ENCODE peak calls at places on chromosomes 7 and 10, in four cellular contexts. F, S, R and P are unnamed samples.
A peak's percentile ranks its signal among the peaks of the same experiment; 100 is the strongest.

GRCh38 chr7:20219446-20220292 is 2.5 kb upstream of the MACC1 start:
- DNase-seq in S (no peak), F (peak; percentile 11), R (no peak), P (no peak)

GRCh38 chr10:131758062-131758941 is 142.5 kb upstream of the PPP2R2D start:
- DNase-seq in R (no peak), F (no peak), S (no peak), P (no peak)

GRCh38 chr10:73406863-73407262 is 7.0 kb downstream of the ANXA7 start:
- DNase-seq in R (no peak), F (no peak), S (no peak), P (no peak)

GRCh38 chr10:52335665-52336064 is 21.6 kb downstream of the DKK1 start:
- DNase-seq in R (no peak), F (no peak), S (no peak), P (no peak)

GRCh38 chr7:134460000-134460399 is 1.1 kb upstream of the AKR1B1 start:
- DNase-seq in R (no peak), F (peak; percentile 12), S (no peak), P (no peak)

GRCh38 chr10:29241925-29242324 is 46.9 kb upstream of the LYZL1 start:
- DNase-seq in R (no peak), S (no peak), F (no peak), P (no peak)

GRCh38 chr10:95532536-95532935 is 28.6 kb downstream of the SORBS1 start:
- DNase-seq in F (no peak), S (no peak), R (no peak), P (no peak)

GRCh38 chr10:117545141-117546019 is 2.8 kb downstream of the EMX2 start:
- DNase-seq in R (no peak), F (no peak), S (no peak), P (no peak)

GRCh38 chr10:5292196-5292735 is 72.5 kb upstream of the UCN3 start:
- DNase-seq in R (no peak), F (no peak), S (no peak), P (no peak)

DNA sequence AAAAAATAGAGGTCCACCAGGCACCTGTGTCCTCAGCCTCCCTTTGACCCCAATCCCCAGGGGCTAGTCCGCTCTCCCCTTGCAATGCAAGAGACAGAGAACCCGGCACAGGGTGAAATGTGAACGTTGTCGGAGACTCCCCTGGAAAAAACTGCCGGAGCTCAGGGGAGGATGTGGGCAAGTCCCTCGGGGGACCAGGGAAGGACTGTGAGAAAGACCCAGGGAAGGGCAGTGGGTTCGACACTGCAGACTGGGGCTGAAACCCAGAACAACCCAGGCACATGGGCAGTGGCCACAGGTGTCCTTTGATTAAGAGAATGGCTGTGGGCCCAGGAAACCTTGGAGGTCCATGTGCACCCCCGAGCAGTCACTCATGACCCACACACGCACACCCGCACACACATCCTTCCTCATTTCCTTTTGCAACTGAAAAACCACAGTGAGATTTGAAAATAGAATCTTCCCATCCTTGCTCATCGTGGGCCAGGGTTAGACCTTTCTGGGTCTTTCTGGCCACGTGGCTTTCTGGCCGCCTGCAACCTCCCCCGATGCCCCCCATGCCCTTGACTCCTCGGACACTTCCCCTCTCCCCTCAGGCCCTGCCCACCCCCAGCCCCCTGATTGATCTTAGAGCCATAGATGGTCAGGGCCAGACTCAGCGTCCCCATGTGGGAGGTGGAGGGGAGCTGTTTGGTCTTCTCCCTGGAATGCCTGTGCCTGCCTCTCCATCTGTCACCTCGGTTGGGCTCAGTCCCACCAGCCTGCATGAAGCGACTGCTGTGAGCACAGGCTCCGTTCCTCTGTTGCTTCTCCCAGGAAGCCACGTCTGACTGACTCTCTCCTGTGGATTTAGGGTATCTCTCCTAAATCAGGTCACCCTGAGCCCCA is 7.9 kb downstream of the LAT2 start:
- DNase-seq in F (no peak), S (no peak), R (no peak), P (no peak)
- H3K4me1 ChIP-seq in F (peaks cover 8% of the 10 kb centered on the region), S (peaks cover 12% of the 10 kb centered on the region), R (peaks cover 13% of the 10 kb centered on the region), P (no peaks in the 10 kb centered on the region)

DNA sequence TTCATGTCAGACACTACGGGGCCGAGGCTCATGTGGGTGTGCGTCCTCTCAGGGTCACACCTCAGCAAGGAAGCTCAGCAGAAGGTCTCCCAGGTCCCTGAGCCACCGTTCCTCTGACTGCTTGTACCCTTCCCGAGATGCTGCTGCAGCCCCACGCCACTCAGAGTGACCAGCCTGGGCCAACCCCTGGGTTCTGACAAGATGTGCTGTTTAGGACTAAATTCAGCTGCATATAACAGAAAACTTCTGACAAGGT is 512.5 kb downstream of the DNAJB6 start:
- DNase-seq in F (no peak), S (no peak), R (no peak), P (no peak)
- H3K4me3 ChIP-seq in F (no peak overlapping the region), S (no peak overlapping the region), R (no peak overlapping the region), P (no peak overlapping the region)

GRCh38 chr7:1935176-1936005 is 265.3 kb downstream of the ELFN1 start:
- DNase-seq in F (no peak), S (no peak), R (no peak), P (no peak)

GRCh38 chr7:1934756-1935155 is 264.7 kb downstream of the ELFN1 start:
- DNase-seq in F (no peak), S (no peak), R (no peak), P (no peak)

GRCh38 chr7:1936006-1936310 is 265.9 kb downstream of the ELFN1 start:
- DNase-seq in R (no peak), F (no peak), S (no peak), P (no peak)

GRCh38 chr7:1933066-1933835 is 263.2 kb downstream of the ELFN1 start:
- DNase-seq in R (no peak), F (no peak), S (no peak), P (no peak)

DNA sequence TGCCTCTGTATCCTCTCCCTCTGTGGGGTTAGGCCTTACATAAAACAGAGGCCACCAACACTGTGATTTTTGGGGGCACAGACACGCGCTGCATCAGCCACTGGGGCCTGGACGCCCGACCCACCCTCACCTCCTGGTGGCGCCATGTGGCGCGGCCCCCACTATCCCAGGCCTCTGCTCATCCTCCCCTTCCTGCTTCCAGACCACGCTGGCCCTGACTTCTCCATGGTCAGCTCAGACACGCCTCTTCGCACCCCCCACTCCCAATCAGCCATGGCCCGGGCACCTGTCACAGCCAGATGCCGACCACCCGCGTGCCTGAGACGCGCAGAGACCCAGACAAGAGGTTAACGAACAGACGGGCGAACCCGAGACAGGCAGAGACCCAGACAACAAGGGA is 263.9 kb downstream of the ELFN1 start:
- DNase-seq in R (no peak), S (no peak), F (no peak), P (no peak)
- H3K4me1 ChIP-seq in R (peaks cover 12% of the 10 kb centered on the region), S (peaks cover 22% of the 10 kb centered on the region), F (no peaks in the 10 kb centered on the region), P (no peaks in the 10 kb centered on the region)

DNA sequence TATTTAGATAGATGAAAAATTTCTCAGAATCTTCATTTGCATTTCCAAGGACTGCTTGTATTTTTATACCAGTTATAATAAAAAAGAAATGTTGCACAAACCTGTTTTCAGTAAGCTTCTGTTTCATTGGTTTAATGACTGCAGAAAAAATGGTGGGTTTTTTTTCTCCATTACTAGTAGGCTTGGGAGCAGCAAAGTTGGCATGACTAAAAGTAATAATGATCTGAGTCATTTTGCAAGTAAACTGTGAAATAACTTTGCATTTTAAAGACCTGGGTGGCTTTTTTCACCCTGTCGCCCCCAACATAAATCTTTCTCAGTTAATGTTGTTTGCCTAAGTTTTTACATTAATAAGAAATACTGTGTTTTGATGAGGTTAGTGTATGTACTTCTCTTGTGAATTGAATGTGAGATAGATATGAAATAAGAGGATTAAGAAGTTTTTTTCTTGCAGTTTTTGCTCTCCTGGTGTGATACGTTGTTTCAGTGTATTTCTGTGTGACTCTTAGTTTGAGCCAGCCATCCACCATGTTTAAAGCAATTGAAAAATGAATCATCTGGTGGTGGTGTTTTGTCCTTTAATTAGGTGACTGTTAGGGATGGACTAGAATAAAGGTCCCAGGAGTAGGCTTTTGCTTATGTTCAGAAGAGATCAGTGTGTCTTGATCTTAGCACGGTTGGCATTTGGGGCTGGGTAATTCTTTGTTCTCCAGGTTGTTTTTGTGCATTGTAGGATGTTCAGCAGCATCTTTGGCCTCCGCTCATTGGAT is 1.8 kb downstream of the GNAI1 start:
- DNase-seq in F (no peak), R (no peak), S (no peak), P (no peak)
- H3K4me3 ChIP-seq in F (no peak overlapping the region), R (peak overlapping the region; percentile 57), S (no peak overlapping the region), P (peak overlapping the region; percentile 89)